ENCODE peak calls at places on chromosomes 16 and 17, in six cellular contexts. One of them, this sample, is unnamed.

GRCh38 chr17:34259151-34259550 is 4.1 kb downstream of the CCL2 start:
- DNase-seq in left lung: no peak
- DNase-seq in AG10803: peak
- DNase-seq in fibroblast of mammary gland: peak
- DNase-seq in AG09309: no peak
- DNase-seq in left ventricle myocardium inferior: no peak
- DNase-seq in this sample: no peak

GRCh38 chr17:50640701-50641338 is 6.1 kb downstream of the ABCC3 start:
- DNase-seq in left lung: peak
- DNase-seq in AG10803: no peak
- DNase-seq in fibroblast of mammary gland: peak
- DNase-seq in AG09309: no peak
- DNase-seq in left ventricle myocardium inferior: no peak
- DNase-seq in this sample: peak

GRCh38 chr16:46916980-46917379 is 32.8 kb downstream of the GPT2 start:
- DNase-seq in left lung: no peak
- DNase-seq in AG10803: no peak
- DNase-seq in fibroblast of mammary gland: peak
- DNase-seq in AG09309: no peak
- DNase-seq in left ventricle myocardium inferior: no peak
- DNase-seq in this sample: no peak

GRCh38 chr16:9012848-9013507 is 49.3 kb upstream of the USP7 start:
- DNase-seq in left lung: no peak
- DNase-seq in AG10803: no peak
- DNase-seq in fibroblast of mammary gland: no peak
- DNase-seq in AG09309: no peak
- DNase-seq in left ventricle myocardium inferior: no peak
- DNase-seq in this sample: no peak

GRCh38 chr16:83164816-83165215 is 538.0 kb downstream of the CDH13 start:
- DNase-seq in left lung: no peak
- DNase-seq in AG10803: no peak
- DNase-seq in fibroblast of mammary gland: no peak
- DNase-seq in AG09309: no peak
- DNase-seq in left ventricle myocardium inferior: no peak
- DNase-seq in this sample: no peak

GRCh38 chr17:249236-249993 is 68.0 kb upstream of the DOC2B start:
- DNase-seq in left lung: peak
- DNase-seq in AG10803: no peak
- DNase-seq in fibroblast of mammary gland: no peak
- DNase-seq in AG09309: no peak
- DNase-seq in left ventricle myocardium inferior: peak
- DNase-seq in this sample: no peak

GRCh38 chr17:28227278-28228108 is 91.5 kb upstream of the TMEM97 start:
- DNase-seq in left lung: peak
- DNase-seq in AG10803: no peak
- DNase-seq in fibroblast of mammary gland: peak
- DNase-seq in AG09309: no peak
- DNase-seq in left ventricle myocardium inferior: no peak
- DNase-seq in this sample: peak

GRCh38 chr17:65022751-65023421 is 33.7 kb downstream of the GNA13 start:
- DNase-seq in left lung: no peak
- DNase-seq in AG10803: peak
- DNase-seq in fibroblast of mammary gland: peak
- DNase-seq in AG09309: peak
- DNase-seq in left ventricle myocardium inferior: no peak
- DNase-seq in this sample: peak

DNA sequence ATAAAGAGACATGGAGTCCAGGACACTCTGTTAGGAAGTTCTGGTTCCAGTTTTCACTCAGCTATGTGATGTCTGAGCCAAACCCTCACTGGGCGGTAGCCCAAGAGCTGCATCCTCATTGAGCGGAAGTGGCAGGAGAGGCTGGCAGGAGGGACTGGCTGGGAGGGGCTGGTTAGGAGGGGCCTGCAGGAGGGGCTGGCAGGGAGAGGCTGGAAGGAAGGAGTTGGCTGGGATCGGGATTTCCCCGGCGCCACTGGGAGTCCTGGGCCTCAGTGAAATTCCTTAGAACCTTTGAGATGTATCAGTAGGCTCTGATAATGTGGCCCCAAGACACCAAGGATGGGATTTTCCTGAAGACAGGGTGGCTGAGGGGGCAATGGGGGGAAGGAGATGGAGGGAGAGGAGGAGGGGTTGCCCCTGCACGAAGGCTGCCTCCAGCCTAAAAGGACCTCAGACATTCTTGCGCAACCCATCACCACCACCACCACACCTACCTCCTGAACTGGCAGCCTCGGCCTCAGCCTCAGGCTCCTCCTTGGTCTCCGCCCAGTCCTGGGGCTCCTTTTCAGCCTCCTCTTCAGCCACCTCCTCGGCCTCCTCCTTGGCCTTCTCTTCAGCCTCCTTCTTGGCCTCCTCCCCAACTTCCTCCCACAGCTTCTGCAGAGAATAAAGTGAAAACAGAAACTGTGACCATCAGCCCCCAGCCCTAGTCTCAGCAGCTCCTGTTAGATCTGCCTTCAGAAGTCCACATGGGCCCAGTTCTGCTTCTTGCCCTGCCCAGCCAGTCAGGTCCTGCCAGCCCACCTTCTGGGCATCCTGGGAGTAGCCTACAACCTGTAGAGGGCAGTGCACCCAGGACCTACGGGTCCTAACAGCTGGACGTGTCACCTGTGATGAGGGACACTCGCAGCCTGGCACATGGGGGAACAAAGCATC is 31.7 kb downstream of the CNGB1 start:
- DNase-seq in left lung: peak
- DNase-seq in AG10803: peak
- DNase-seq in fibroblast of mammary gland: peak
- DNase-seq in AG09309: peak
- DNase-seq in left ventricle myocardium inferior: peak
- DNase-seq in this sample: peak
- TF ChIP-seq CTCF in left lung: no peak
- TF ChIP-seq CTCF in AG10803: peak
- TF ChIP-seq CTCF in fibroblast of mammary gland: no peak
- TF ChIP-seq CTCF in AG09309: no peak
- TF ChIP-seq CTCF in left ventricle myocardium inferior: no peak
- TF ChIP-seq CTCF in this sample: no peak

GRCh38 chr17:44063704-44064639 is 2.5 kb downstream of the LSM12 start:
- DNase-seq in left lung: no peak
- DNase-seq in AG10803: no peak
- DNase-seq in fibroblast of mammary gland: no peak
- DNase-seq in AG09309: no peak
- DNase-seq in left ventricle myocardium inferior: no peak
- DNase-seq in this sample: no peak
- H3K4me3 ChIP-seq in left lung: no peak
- H3K4me3 ChIP-seq in AG10803: no peak
- H3K4me3 ChIP-seq in fibroblast of mammary gland: no peak
- H3K4me3 ChIP-seq in AG09309: no peak
- H3K4me3 ChIP-seq in left ventricle myocardium inferior: no peak
- H3K4me3 ChIP-seq in this sample: no peak

GRCh38 chr17:36608280-36608679 is 6.9 kb downstream of the MRM1 start:
- DNase-seq in left lung: no peak
- DNase-seq in AG10803: no peak
- DNase-seq in fibroblast of mammary gland: no peak
- DNase-seq in AG09309: no peak
- DNase-seq in left ventricle myocardium inferior: no peak
- DNase-seq in this sample: no peak

GRCh38 chr17:36611345-36612072 is 10.1 kb downstream of the MRM1 start:
- DNase-seq in left lung: no peak
- DNase-seq in AG10803: peak
- DNase-seq in fibroblast of mammary gland: peak
- DNase-seq in AG09309: peak
- DNase-seq in left ventricle myocardium inferior: no peak
- DNase-seq in this sample: peak

GRCh38 chr17:36610472-36610871 is 9.1 kb downstream of the MRM1 start:
- DNase-seq in left lung: no peak
- DNase-seq in AG10803: no peak
- DNase-seq in fibroblast of mammary gland: peak
- DNase-seq in AG09309: no peak
- DNase-seq in left ventricle myocardium inferior: no peak
- DNase-seq in this sample: peak

GRCh38 chr17:36608794-36609497 is 7.6 kb downstream of the MRM1 start:
- DNase-seq in left lung: peak
- DNase-seq in AG10803: peak
- DNase-seq in fibroblast of mammary gland: peak
- DNase-seq in AG09309: no peak
- DNase-seq in left ventricle myocardium inferior: peak
- DNase-seq in this sample: peak

GRCh38 chr17:36609498-36609862 is 8.1 kb downstream of the MRM1 start:
- DNase-seq in left lung: no peak
- DNase-seq in AG10803: no peak
- DNase-seq in fibroblast of mammary gland: no peak
- DNase-seq in AG09309: no peak
- DNase-seq in left ventricle myocardium inferior: no peak
- DNase-seq in this sample: no peak
- TF ChIP-seq CTCF in left lung: no peak
- TF ChIP-seq CTCF in AG10803: no peak
- TF ChIP-seq CTCF in fibroblast of mammary gland: no peak
- TF ChIP-seq CTCF in AG09309: no peak
- TF ChIP-seq CTCF in left ventricle myocardium inferior: no peak
- TF ChIP-seq CTCF in this sample: no peak

DNA sequence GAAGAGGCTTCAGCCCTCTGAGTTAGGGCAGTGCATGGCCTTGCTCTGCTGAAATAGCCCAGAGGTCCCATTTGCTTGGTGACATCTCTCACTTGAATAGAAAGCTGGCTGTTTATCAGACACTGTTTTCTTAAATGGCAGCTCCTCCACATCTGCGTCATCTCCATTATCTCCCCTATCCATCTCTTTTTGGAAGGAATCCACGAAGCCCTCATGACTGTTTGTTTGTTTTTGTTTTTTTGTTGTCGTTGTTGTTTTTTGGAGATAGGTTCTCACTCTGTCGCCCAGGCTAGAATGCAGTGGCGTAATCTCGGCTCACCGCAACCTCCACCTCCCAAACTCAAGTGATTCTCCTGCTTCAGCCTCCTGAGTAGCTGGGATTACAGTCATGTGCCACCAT is 16.6 kb downstream of the NAA60 start:
- DNase-seq in left lung: no peak
- DNase-seq in AG10803: no peak
- DNase-seq in fibroblast of mammary gland: no peak
- DNase-seq in AG09309: no peak
- DNase-seq in left ventricle myocardium inferior: no peak
- DNase-seq in this sample: no peak
- H3K4me3 ChIP-seq in left lung: no peak
- H3K4me3 ChIP-seq in AG10803: peak
- H3K4me3 ChIP-seq in fibroblast of mammary gland: no peak
- H3K4me3 ChIP-seq in AG09309: no peak
- H3K4me3 ChIP-seq in left ventricle myocardium inferior: peak
- H3K4me3 ChIP-seq in this sample: no peak

GRCh38 chr17:40187238-40187637 is 10.0 kb downstream of the RAPGEFL1 start:
- DNase-seq in left lung: no peak
- DNase-seq in AG10803: no peak
- DNase-seq in fibroblast of mammary gland: no peak
- DNase-seq in AG09309: no peak
- DNase-seq in left ventricle myocardium inferior: no peak
- DNase-seq in this sample: no peak

GRCh38 chr17:40192961-40193360 is 15.7 kb downstream of the RAPGEFL1 start:
- DNase-seq in left lung: no peak
- DNase-seq in AG10803: no peak
- DNase-seq in fibroblast of mammary gland: no peak
- DNase-seq in AG09309: no peak
- DNase-seq in left ventricle myocardium inferior: no peak
- DNase-seq in this sample: no peak

GRCh38 chr17:40191237-40192208 is 14.3 kb downstream of the RAPGEFL1 start:
- DNase-seq in left lung: peak
- DNase-seq in AG10803: peak
- DNase-seq in fibroblast of mammary gland: peak
- DNase-seq in AG09309: no peak
- DNase-seq in left ventricle myocardium inferior: peak
- DNase-seq in this sample: peak

GRCh38 chr17:40188694-40189093 is 11.4 kb downstream of the RAPGEFL1 start:
- DNase-seq in left lung: no peak
- DNase-seq in AG10803: no peak
- DNase-seq in fibroblast of mammary gland: no peak
- DNase-seq in AG09309: no peak
- DNase-seq in left ventricle myocardium inferior: no peak
- DNase-seq in this sample: no peak

DNA sequence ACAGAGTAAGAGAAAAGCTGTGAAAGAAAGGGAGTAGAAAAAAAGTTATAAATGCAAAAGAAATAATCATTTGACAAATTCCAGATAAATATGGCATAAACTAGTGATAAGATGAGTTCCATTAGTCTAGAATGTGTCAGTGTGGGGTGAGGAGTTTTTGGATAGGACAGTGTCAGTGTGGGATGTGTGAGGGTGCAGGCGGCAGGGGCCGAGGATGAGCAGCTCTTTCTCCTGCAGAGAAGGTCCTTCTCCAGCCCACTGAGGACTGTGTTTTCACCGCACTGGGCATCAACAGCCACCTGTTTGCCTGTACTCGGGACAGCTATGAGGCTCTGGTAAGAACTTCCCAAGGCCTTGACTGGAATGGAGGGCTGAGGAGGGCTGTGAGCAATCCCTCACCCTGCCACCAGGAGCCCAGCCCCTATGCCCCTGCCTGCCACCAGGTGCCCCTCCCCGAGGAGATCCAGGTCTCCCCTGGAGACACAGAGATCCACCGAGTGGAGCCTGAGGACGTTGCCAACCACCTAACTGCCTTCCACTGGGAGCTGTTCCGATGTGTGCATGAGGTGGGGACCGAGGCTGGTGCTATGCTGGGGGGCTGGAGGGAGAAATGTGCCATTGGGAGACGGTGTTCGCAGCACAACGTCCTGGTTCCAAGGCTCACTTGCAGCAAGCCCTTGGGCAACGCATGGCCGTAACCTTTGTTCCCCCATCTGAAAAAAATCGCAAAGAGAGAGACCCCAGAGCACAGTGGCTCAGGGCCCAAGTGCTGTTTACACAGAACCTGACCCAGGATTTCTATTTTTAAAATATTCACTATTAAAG is 13.1 kb downstream of the RAPGEFL1 start:
- DNase-seq in left lung: no peak
- DNase-seq in AG10803: no peak
- DNase-seq in fibroblast of mammary gland: no peak
- DNase-seq in AG09309: no peak
- DNase-seq in left ventricle myocardium inferior: no peak
- DNase-seq in this sample: peak
- TF ChIP-seq CTCF in left lung: no peak
- TF ChIP-seq CTCF in AG10803: peak
- TF ChIP-seq CTCF in fibroblast of mammary gland: peak
- TF ChIP-seq CTCF in AG09309: peak
- TF ChIP-seq CTCF in left ventricle myocardium inferior: no peak
- TF ChIP-seq CTCF in this sample: peak

GRCh38 chr17:14149751-14150150 is 80.4 kb downstream of the COX10 start:
- DNase-seq in left lung: no peak
- DNase-seq in AG10803: no peak
- DNase-seq in fibroblast of mammary gland: no peak
- DNase-seq in AG09309: no peak
- DNase-seq in left ventricle myocardium inferior: no peak
- DNase-seq in this sample: no peak
- H3K4me3 ChIP-seq in left lung: no peak
- H3K4me3 ChIP-seq in AG10803: no peak
- H3K4me3 ChIP-seq in fibroblast of mammary gland: no peak
- H3K4me3 ChIP-seq in AG09309: no peak
- H3K4me3 ChIP-seq in left ventricle myocardium inferior: no peak
- H3K4me3 ChIP-seq in this sample: no peak

DNA sequence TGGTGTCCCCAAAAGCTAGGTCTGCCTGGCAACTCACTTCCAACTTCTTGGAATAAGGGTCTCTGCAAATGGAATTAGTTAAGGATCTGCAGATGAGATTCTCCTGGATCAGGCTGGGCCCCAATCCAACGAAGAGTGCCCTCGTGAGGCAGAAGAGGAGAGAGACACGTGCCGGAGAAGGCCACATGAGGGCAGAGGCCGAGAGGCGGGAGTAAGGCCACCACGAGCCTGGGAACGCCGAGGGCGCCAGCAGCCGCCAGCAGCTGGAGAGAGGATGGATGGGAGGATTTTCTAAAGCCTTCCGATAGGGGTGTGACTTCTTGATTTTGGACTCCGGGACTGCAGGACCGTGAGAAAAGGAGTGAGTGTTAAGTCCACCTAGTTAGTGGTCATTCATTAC is 76.3 kb downstream of the JPH3 start:
- DNase-seq in left lung: no peak
- DNase-seq in AG10803: peak
- DNase-seq in fibroblast of mammary gland: no peak
- DNase-seq in AG09309: no peak
- DNase-seq in left ventricle myocardium inferior: no peak
- DNase-seq in this sample: no peak
- TF ChIP-seq CTCF in left lung: no peak
- TF ChIP-seq CTCF in AG10803: peak
- TF ChIP-seq CTCF in fibroblast of mammary gland: no peak
- TF ChIP-seq CTCF in AG09309: no peak
- TF ChIP-seq CTCF in left ventricle myocardium inferior: no peak
- TF ChIP-seq CTCF in this sample: no peak

This sample was measured in epithelial cell of esophagus.